ENCODE peak calls at places on chromosomes 13 and 19, in four cellular contexts. Z is GM12878, S is GM12891, G is K562. Y is an unnamed sample.

GRCh38 chr19:54462713-54463530 is 656 bp downstream of the LENG9 start:
- DNase-seq in S (no peak), Z (no peak), G (peak), Y (no peak)

GRCh38 chr19:40693150-40693788 is 2.8 kb upstream of the NUMBL start:
- DNase-seq in S (no peak), Z (no peak), G (no peak), Y (no peak)

GRCh38 chr13:65744761-65745160 is 1485.4 kb downstream of the PCDH9 start:
- DNase-seq in Z (no peak), G (no peak), S (no peak), Y (no peak)

GRCh38 chr19:23526302-23526701 is 131.0 kb upstream of the ZNF91 start:
- DNase-seq in S (no peak), G (no peak), Z (no peak), Y (no peak)

GRCh38 chr19:54415208-54415900 is at the start of gene TTYH1:
- DNase-seq in G (peak), Z (no peak), S (peak), Y (no peak)

GRCh38 chr13:34696296-34696695 is 245.8 kb upstream of the NBEA start:
- DNase-seq in G (no peak), S (no peak), Z (no peak), Y (no peak)

GRCh38 chr13:40402931-40403412 is 263.5 kb downstream of the FOXO1 start:
- DNase-seq in S (no peak), G (no peak), Z (no peak), Y (no peak)

GRCh38 chr13:93116809-93117208 is 109.8 kb upstream of the GPC6 start:
- DNase-seq in G (no peak), S (no peak), Z (no peak), Y (no peak)

GRCh38 chr13:112146073-112146360 is 79.1 kb downstream of the SOX1 start:
- DNase-seq in Z (no peak), G (no peak), S (no peak), Y (no peak)

GRCh38 chr19:42468273-42468796 is 25.6 kb upstream of the CXCL17 start:
- DNase-seq in S (no peak), Z (no peak), G (no peak), Y (no peak)

GRCh38 chr13:26051231-26052135 is at the start of gene SHISA2:
- DNase-seq in Z (no peak), S (no peak), G (no peak), Y (peak)

GRCh38 chr19:5680083-5680436 is 256 bp downstream of the MICOS13 start:
- DNase-seq in Z (no peak), G (no peak), S (no peak), Y (peak)

GRCh38 chr19:2392366-2392765 is 32.3 kb downstream of the TMPRSS9 start:
- DNase-seq in Z (no peak), G (no peak), S (no peak), Y (no peak)

GRCh38 chr13:37666036-37666435 is 67.5 kb upstream of the POSTN start:
- DNase-seq in G (no peak), S (no peak), Z (no peak), Y (no peak)

GRCh38 chr19:47351545-47351944 is 2.4 kb downstream of the DHX34 start:
- DNase-seq in S (no peak), Z (no peak), G (no peak), Y (no peak)

GRCh38 chr19:16470911-16471811 is 609 bp downstream of the EPS15L1 start:
- DNase-seq in Z (no peak), G (no peak), S (no peak), Y (peak)

GRCh38 chr13:91155512-91156114 is 191.9 kb upstream of the MIR17HG start:
- DNase-seq in G (no peak), Z (no peak), S (no peak), Y (no peak)

GRCh38 chr19:56601375-56601774 is 6.3 kb downstream of the ZNF71 start:
- DNase-seq in Z (no peak), G (no peak), S (no peak), Y (no peak)

GRCh38 chr19:39592381-39592780 is 9.9 kb upstream of the LGALS13 start:
- DNase-seq in Z (no peak), S (no peak), G (no peak), Y (no peak)

GRCh38 chr13:80630685-80631121 is 289.8 kb upstream of the SPRY2 start:
- DNase-seq in G (no peak), S (no peak), Z (no peak), Y (no peak)

GRCh38 chr19:2050991-2051770 is at the start of gene MKNK2:
- DNase-seq in G (peak), Z (no peak), S (peak), Y (peak)

DNA sequence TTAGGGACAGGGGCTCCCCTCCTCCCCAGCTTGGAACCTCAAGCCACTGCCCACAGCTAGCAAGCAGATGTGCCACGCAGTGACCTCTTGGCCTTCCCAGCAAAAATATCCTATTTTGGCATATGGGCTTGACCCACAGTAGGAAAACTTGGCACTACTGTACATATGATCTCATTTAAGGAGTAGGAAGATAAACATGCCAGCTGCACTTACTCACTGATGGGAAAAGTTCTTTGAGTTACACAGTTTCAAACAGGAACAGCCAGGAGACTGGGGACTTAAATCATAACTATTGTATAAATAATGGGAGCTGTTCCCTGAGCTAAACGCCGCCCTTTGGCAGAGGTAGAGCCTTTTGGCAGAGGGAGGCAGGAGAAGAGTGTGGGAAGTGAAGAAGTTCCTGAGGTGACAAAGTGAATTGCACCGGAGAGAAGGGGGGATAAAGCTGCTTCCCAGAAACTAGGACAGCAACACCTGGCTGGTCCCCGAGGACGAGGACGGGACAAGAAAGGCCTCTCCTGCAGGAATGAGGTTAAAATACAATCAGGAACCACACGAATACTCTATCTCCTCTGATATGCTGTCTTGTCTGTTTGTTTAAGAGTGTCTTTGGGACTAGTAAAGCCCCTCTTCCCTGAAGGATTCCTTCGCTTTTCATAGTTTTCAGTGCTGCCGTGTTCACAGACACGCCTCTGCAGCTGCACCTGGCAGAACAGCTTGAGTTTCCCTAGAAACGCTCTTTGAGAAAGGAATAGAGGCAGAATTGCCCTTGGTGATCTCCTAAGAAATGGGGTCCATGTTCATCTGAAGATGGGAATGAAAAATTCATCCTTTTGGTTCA is 5.9 kb downstream of the SACS start:
- DNase-seq in S (no peak), Z (no peak), G (no peak), Y (no peak)
- TF ChIP-seq SPI1 in S (no peak), Z (no peak), G (no peak), Y (no peak)

GRCh38 chr13:95641291-95641811 is 3.2 kb downstream of the DZIP1 start:
- DNase-seq in G (no peak), Z (no peak), S (no peak), Y (no peak)
- TF ChIP-seq SPI1 in G (no peak), Z (no peak), S (no peak), Y (no peak)

GRCh38 chr13:110475117-110475516 is 86.4 kb downstream of the RAB20 start:
- DNase-seq in Z (no peak), S (no peak), G (no peak), Y (no peak)
- TF ChIP-seq SPI1 in Z (no peak), S (no peak), G (no peak), Y (no peak)

GRCh38 chr13:32010137-32010536 is 21.4 kb upstream of the FRY start:
- DNase-seq in Z (no peak), S (no peak), G (no peak), Y (no peak)
- TF ChIP-seq SPI1 in Z (no peak), S (no peak), G (no peak), Y (no peak)

DNA sequence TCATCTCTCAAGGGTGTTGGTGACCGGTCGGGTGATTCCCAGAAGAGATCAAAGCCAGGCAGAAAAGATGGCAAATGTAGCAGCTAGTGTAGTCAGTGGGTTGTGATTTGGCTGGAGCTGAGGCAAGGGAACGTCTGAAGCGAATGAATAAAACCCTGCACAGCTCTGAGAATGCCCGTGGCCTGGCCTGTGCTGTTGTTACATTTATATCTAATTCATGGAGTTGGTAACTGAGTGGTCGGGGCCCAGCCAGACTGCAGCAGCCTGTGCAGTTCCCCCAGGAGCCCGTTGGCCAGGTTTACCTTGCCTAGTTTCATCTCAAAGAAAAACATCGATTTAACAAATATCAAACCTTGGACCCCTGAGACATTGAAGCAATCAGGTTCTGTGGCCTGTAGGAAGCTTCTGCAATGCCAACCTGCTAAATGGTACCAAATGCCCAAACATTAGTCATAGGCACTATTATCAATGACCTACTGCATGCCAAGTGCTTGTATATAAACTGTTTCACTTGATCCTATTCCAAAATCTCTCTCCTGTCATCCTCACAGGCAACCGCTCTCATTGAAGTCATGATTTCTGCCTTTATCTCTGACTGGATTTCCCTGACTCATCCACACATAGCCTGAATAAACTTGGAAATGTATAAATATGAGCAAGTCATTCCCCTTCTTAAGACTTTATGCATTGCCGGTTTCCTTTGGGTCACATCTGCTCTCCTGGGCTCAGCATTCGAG is 153.6 kb upstream of the SERP2 start:
- DNase-seq in Z (no peak), G (no peak), S (no peak), Y (no peak)
- TF ChIP-seq SPI1 in Z (no peak), G (no peak), S (no peak), Y (no peak)